ENCODE peak calls at places on chromosome 1, in four cellular contexts. One of them, this sample, is unnamed.

GRCh38 chr1:197320991-197321531 is 53.0 kb downstream of the CRB1 start:
- DNase-seq in tibial artery: no peak
- DNase-seq in mesothelial cell of epicardium: no peak
- DNase-seq in A549: peak
- DNase-seq in this sample: peak

GRCh38 chr1:225768662-225769426 is 8.8 kb upstream of the SRP9 start:
- DNase-seq in tibial artery: peak
- DNase-seq in mesothelial cell of epicardium: no peak
- DNase-seq in A549: no peak
- DNase-seq in this sample: no peak

GRCh38 chr1:86913399-86913895 is 479 bp downstream of the SELENOF start:
- DNase-seq in tibial artery: no peak
- DNase-seq in mesothelial cell of epicardium: no peak
- DNase-seq in A549: peak
- DNase-seq in this sample: peak

GRCh38 chr1:192654607-192655389 is 18.9 kb downstream of the RGS13 start:
- DNase-seq in tibial artery: no peak
- DNase-seq in mesothelial cell of epicardium: no peak
- DNase-seq in A549: no peak
- DNase-seq in this sample: no peak

GRCh38 chr1:157233131-157233530 is 94.9 kb upstream of the ETV3 start:
- DNase-seq in tibial artery: no peak
- DNase-seq in mesothelial cell of epicardium: no peak
- DNase-seq in A549: no peak
- DNase-seq in this sample: no peak

GRCh38 chr1:74427676-74428075 is 84.7 kb downstream of the LRRC53 start:
- DNase-seq in tibial artery: no peak
- DNase-seq in mesothelial cell of epicardium: no peak
- DNase-seq in A549: no peak
- DNase-seq in this sample: no peak

GRCh38 chr1:36183309-36183856 is 27.4 kb downstream of the MAP7D1 start:
- DNase-seq in tibial artery: peak
- DNase-seq in mesothelial cell of epicardium: no peak
- DNase-seq in A549: no peak
- DNase-seq in this sample: no peak

GRCh38 chr1:37741130-37741529 is 23.8 kb downstream of the EPHA10 start:
- DNase-seq in tibial artery: peak
- DNase-seq in mesothelial cell of epicardium: no peak
- DNase-seq in A549: peak
- DNase-seq in this sample: no peak

GRCh38 chr1:167533851-167534300 is 15.5 kb upstream of the CD247 start:
- DNase-seq in tibial artery: no peak
- DNase-seq in mesothelial cell of epicardium: peak
- DNase-seq in A549: peak
- DNase-seq in this sample: peak

GRCh38 chr1:203338335-203339036 is 12.4 kb downstream of the FMOD start:
- DNase-seq in tibial artery: no peak
- DNase-seq in mesothelial cell of epicardium: no peak
- DNase-seq in A549: peak
- DNase-seq in this sample: no peak

GRCh38 chr1:2443285-2444137 is 31.1 kb upstream of the PEX10 start:
- DNase-seq in tibial artery: no peak
- DNase-seq in mesothelial cell of epicardium: no peak
- DNase-seq in A549: no peak
- DNase-seq in this sample: no peak

GRCh38 chr1:226510453-226510852 is 38.1 kb upstream of the STUM start:
- DNase-seq in tibial artery: no peak
- DNase-seq in mesothelial cell of epicardium: no peak
- DNase-seq in A549: no peak
- DNase-seq in this sample: no peak

GRCh38 chr1:24892188-24893153 is 37.6 kb downstream of the RUNX3 start:
- DNase-seq in tibial artery: peak
- DNase-seq in mesothelial cell of epicardium: no peak
- DNase-seq in A549: no peak
- DNase-seq in this sample: no peak

GRCh38 chr1:54575161-54575560 is 27.1 kb downstream of the ACOT11 start:
- DNase-seq in tibial artery: no peak
- DNase-seq in mesothelial cell of epicardium: no peak
- DNase-seq in A549: no peak
- DNase-seq in this sample: no peak

GRCh38 chr1:204826970-204827369 is 43.7 kb upstream of the NFASC start:
- DNase-seq in tibial artery: no peak
- DNase-seq in mesothelial cell of epicardium: no peak
- DNase-seq in A549: peak
- DNase-seq in this sample: no peak

GRCh38 chr1:223803211-223803610 is 42.5 kb downstream of the TP53BP2 start:
- DNase-seq in tibial artery: no peak
- DNase-seq in mesothelial cell of epicardium: no peak
- DNase-seq in A549: no peak
- DNase-seq in this sample: no peak

GRCh38 chr1:182811975-182812727 is 22.6 kb downstream of the NPL start:
- DNase-seq in tibial artery: no peak
- DNase-seq in mesothelial cell of epicardium: no peak
- DNase-seq in A549: no peak
- DNase-seq in this sample: no peak
- TF ChIP-seq CTCF in tibial artery: no peak
- TF ChIP-seq CTCF in mesothelial cell of epicardium: no peak
- TF ChIP-seq CTCF in A549: no peak
- TF ChIP-seq CTCF in this sample: no peak

DNA sequence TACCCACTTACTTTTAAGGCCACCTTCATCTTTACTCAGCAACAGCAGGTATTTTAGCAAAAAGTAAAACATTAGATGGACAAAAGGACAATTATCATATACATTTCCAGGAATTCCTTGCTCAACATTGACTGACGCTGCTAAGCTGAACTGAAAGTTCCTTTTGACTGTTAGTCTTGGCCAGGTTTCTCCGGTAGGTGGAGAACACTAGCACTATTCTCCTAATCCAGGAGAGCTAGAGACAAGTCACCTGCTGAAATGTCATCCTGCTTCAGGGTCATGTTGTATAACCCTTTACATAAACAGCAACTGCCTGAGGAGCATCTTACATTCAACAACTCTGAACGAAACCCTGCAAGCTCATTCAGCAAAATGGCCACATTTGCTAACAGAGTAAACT is 109.0 kb upstream of the ESRRG start:
- DNase-seq in tibial artery: no peak
- DNase-seq in mesothelial cell of epicardium: no peak
- DNase-seq in A549: peak
- DNase-seq in this sample: no peak
- TF ChIP-seq CTCF in tibial artery: no peak
- TF ChIP-seq CTCF in mesothelial cell of epicardium: no peak
- TF ChIP-seq CTCF in A549: no peak
- TF ChIP-seq CTCF in this sample: no peak

GRCh38 chr1:220323717-220324116 is 51.5 kb upstream of the RAB3GAP2 start:
- DNase-seq in tibial artery: no peak
- DNase-seq in mesothelial cell of epicardium: no peak
- DNase-seq in A549: no peak
- DNase-seq in this sample: no peak

GRCh38 chr1:220321758-220322157 is 49.5 kb upstream of the RAB3GAP2 start:
- DNase-seq in tibial artery: no peak
- DNase-seq in mesothelial cell of epicardium: no peak
- DNase-seq in A549: peak
- DNase-seq in this sample: no peak

GRCh38 chr1:220317161-220317560 is 44.9 kb upstream of the RAB3GAP2 start:
- DNase-seq in tibial artery: no peak
- DNase-seq in mesothelial cell of epicardium: no peak
- DNase-seq in A549: no peak
- DNase-seq in this sample: no peak

GRCh38 chr1:220318673-220319072 is 46.4 kb upstream of the RAB3GAP2 start:
- DNase-seq in tibial artery: no peak
- DNase-seq in mesothelial cell of epicardium: no peak
- DNase-seq in A549: no peak
- DNase-seq in this sample: no peak

GRCh38 chr1:220320709-220321108 is 48.5 kb upstream of the RAB3GAP2 start:
- DNase-seq in tibial artery: no peak
- DNase-seq in mesothelial cell of epicardium: no peak
- DNase-seq in A549: no peak
- DNase-seq in this sample: no peak
- TF ChIP-seq CTCF in tibial artery: no peak
- TF ChIP-seq CTCF in mesothelial cell of epicardium: no peak
- TF ChIP-seq CTCF in A549: no peak
- TF ChIP-seq CTCF in this sample: no peak

DNA sequence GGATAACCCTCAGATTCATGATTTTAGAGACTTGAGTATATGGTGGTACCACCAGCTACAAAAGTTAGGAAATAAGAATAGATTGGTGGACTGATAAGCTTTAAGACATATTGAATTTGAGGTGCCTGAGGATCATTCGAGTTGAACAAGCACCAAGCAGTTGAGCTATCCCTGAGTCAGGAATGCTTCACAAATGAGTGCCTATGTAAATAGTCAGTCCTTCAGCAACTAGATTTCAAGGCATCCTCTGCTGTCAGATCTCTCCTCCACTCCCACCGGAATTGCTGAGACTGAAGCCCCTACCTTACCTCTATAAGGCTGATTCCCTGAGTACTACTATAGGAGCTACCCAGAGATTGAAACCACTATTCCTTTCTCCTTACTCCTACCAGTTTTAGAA is 7.1 kb downstream of the BTF3L4 start:
- DNase-seq in tibial artery: no peak
- DNase-seq in mesothelial cell of epicardium: no peak
- DNase-seq in A549: no peak
- DNase-seq in this sample: no peak
- TF ChIP-seq CTCF in tibial artery: no peak
- TF ChIP-seq CTCF in mesothelial cell of epicardium: no peak
- TF ChIP-seq CTCF in A549: no peak
- TF ChIP-seq CTCF in this sample: no peak

DNA sequence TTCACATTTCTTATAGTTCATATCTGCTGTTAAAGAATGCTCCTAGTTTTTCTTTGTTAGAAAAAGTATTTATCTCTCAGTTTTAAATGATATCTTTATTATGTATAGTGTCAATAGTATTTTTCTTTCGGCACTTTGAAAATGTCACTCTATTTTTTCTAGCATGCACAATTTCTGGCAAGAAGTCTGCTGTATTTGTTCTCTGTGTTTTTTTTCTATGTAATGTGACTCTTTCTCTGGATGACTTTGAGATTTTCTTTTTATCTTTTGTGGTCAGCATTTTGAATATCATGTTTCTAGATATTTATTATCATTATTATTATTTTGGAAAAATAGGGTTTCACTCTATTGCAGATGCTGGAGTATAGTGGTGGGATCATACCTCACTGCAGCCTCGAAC is 285.2 kb downstream of the PTGER3 start:
- DNase-seq in tibial artery: no peak
- DNase-seq in mesothelial cell of epicardium: no peak
- DNase-seq in A549: no peak
- DNase-seq in this sample: no peak
- TF ChIP-seq CTCF in tibial artery: no peak
- TF ChIP-seq CTCF in mesothelial cell of epicardium: no peak
- TF ChIP-seq CTCF in A549: no peak
- TF ChIP-seq CTCF in this sample: no peak

GRCh38 chr1:199995096-199995685 is 32.3 kb upstream of the NR5A2 start:
- DNase-seq in tibial artery: no peak
- DNase-seq in mesothelial cell of epicardium: no peak
- DNase-seq in A549: peak
- DNase-seq in this sample: no peak
- TF ChIP-seq CTCF in tibial artery: no peak
- TF ChIP-seq CTCF in mesothelial cell of epicardium: no peak
- TF ChIP-seq CTCF in A549: no peak
- TF ChIP-seq CTCF in this sample: no peak

DNA sequence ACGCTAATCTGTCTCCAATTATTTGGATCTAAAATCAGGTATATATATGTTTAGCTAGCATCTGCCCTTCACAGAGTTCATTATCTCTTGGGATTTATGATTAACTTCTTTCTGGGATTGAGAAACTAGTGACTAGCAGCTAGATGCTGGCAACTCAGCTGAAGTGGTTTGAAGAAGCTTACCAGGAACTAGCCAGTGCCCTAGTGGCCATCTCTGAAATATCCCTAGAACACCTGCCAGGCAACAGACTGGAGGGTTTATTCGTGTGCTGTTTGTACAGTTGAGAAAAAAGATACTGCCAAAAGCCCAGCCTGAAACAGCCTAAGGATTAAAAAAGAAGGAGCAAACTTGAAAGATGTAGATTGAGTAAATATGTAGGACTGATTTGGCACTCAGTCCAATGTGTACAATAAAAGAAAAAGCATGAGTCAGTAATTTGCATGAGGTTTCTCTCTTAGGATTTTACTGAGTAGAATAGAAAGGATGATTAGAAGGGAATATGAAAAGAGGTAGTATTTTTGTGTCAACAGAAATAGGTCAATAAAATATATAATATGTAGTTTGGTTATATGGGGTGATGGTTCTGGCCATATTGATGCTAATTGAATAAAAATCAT is 1144.6 kb upstream of the ADGRL2 start:
- DNase-seq in tibial artery: no peak
- DNase-seq in mesothelial cell of epicardium: no peak
- DNase-seq in A549: peak
- DNase-seq in this sample: no peak
- TF ChIP-seq CTCF in tibial artery: no peak
- TF ChIP-seq CTCF in mesothelial cell of epicardium: peak
- TF ChIP-seq CTCF in A549: peak
- TF ChIP-seq CTCF in this sample: no peak

DNA sequence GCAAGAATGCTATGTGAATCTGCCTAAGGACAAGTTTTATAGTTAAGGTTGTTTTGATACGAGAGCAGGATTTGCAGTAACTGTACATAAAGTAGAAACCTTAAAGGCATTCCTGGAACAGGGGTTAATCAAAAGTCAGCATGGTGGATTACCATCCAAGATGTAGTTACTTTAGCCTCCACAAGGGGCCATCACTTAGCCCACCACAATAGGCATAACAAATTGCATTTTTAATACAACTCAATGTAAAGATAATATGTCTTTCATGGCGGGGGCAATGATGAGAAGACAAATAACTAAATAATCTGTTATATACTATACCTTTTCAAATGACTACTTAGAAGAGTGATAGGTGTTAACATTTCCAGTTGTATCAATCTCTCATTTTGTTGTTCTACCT is 611.2 kb upstream of the ADGRL4 start:
- DNase-seq in tibial artery: no peak
- DNase-seq in mesothelial cell of epicardium: no peak
- DNase-seq in A549: no peak
- DNase-seq in this sample: no peak
- TF ChIP-seq CTCF in tibial artery: no peak
- TF ChIP-seq CTCF in mesothelial cell of epicardium: peak
- TF ChIP-seq CTCF in A549: no peak
- TF ChIP-seq CTCF in this sample: no peak